ENCODE peak calls at places on chromosome 16, in ten cellular contexts. T is ovary, S is astrocyte, J is uterus, I is psoas muscle, Q is foreskin keratinocyte, H is heart left ventricle, Z is adrenal gland, Y is DND-41, F is left ventricle myocardium inferior. D is an unnamed sample.

GRCh38 chr16:49470550-49470949 is 96.9 kb downstream of the C16orf78 start:
- DNase-seq in T (peak; percentile 3), S (no peak), J (no peak), I (no peak), Q (no peak), H (no peak), Z (peak; percentile 1), Y (peak; percentile 3), F (no peak), D (peak; percentile 14)

GRCh38 chr16:89093602-89094251 is at the start of gene ACSF3:
- DNase-seq in T (peak; percentile 74), S (peak; percentile 22), J (peak; percentile 57), I (peak; percentile 74), Q (no peak), H (peak; percentile 61), Z (peak; percentile 57), Y (peak; percentile 71), F (peak; percentile 69), D (peak; percentile 56)

GRCh38 chr16:1381655-1382406 is 30.1 kb downstream of the GNPTG start:
- DNase-seq in T (no peak), S (no peak), J (no peak), I (no peak), Q (no peak), H (no peak), Z (no peak), Y (no peak), F (no peak), D (no peak)

GRCh38 chr16:15434425-15435215 is at the start of gene BMERB1:
- DNase-seq in T (peak; percentile 82), S (peak; percentile 60), J (peak; percentile 74), I (peak; percentile 85), Q (peak; percentile 23), H (peak; percentile 82), Z (peak; percentile 53), Y (no peak), F (peak; percentile 74), D (peak; percentile 35)

GRCh38 chr16:47503936-47504335 is 42.8 kb downstream of the PHKB start:
- DNase-seq in T (no peak), S (peak; percentile 35), J (no peak), I (no peak), Q (no peak), H (no peak), Z (no peak), Y (no peak), F (no peak), D (no peak)

GRCh38 chr16:49454426-49455180 is 81.0 kb downstream of the C16orf78 start:
- DNase-seq in T (no peak), S (no peak), J (no peak), I (no peak), Q (no peak), H (no peak), Z (no peak), Y (no peak), F (no peak), D (no peak)

GRCh38 chr16:16985707-16986106 is 485.1 kb downstream of the XYLT1 start:
- DNase-seq in T (no peak), S (no peak), J (no peak), I (no peak), Q (no peak), H (no peak), Z (no peak), Y (no peak), F (no peak), D (no peak)

GRCh38 chr16:71384073-71384724 is 25.7 kb downstream of the CALB2 start:
- DNase-seq in T (no peak), S (no peak), J (no peak), I (no peak), Q (no peak), H (no peak), Z (no peak), Y (no peak), F (no peak), D (no peak)

GRCh38 chr16:28990375-28991040 is 5.7 kb downstream of the LAT start:
- DNase-seq in T (no peak), S (no peak), J (no peak), I (no peak), Q (no peak), H (no peak), Z (no peak), Y (no peak), F (no peak), D (no peak)

GRCh38 chr16:48347980-48348379 is 37.2 kb downstream of the SIAH1 start:
- DNase-seq in T (no peak), S (no peak), J (no peak), I (no peak), Q (no peak), H (no peak), Z (no peak), Y (no peak), F (no peak), D (no peak)

GRCh38 chr16:69253796-69254426 is 57.2 kb upstream of the VPS4A start:
- DNase-seq in T (no peak), S (peak; percentile 20), J (peak; percentile 54), I (no peak), Q (no peak), H (no peak), Z (no peak), Y (no peak), F (no peak), D (no peak)

GRCh38 chr16:57307365-57307764 is 22.9 kb upstream of the PLLP start:
- DNase-seq in T (no peak), S (no peak), J (no peak), I (no peak), Q (no peak), H (no peak), Z (peak; percentile 7), Y (no peak), F (no peak), D (no peak)

GRCh38 chr16:57893559-57894389 is 77.2 kb downstream of the CNGB1 start:
- DNase-seq in T (no peak), S (peak; percentile 87), J (no peak), I (no peak), Q (peak; percentile 99), H (no peak), Z (no peak), Y (no peak), F (no peak), D (peak; percentile 55)

GRCh38 chr16:29825145-29826044 is 5.1 kb downstream of the MVP start:
- DNase-seq in T (peak; percentile 79), S (peak; percentile 87), J (peak; percentile 79), I (peak; percentile 66), Q (no peak), H (peak; percentile 80), Z (peak; percentile 77), Y (no peak), F (peak; percentile 67), D (no peak)

GRCh38 chr16:75263963-75264445 is 12.6 kb upstream of the BCAR1 start:
- DNase-seq in T (peak; percentile 38), S (no peak), J (no peak), I (peak; percentile 75), Q (no peak), H (peak; percentile 79), Z (peak; percentile 89), Y (no peak), F (no peak), D (no peak)

DNA sequence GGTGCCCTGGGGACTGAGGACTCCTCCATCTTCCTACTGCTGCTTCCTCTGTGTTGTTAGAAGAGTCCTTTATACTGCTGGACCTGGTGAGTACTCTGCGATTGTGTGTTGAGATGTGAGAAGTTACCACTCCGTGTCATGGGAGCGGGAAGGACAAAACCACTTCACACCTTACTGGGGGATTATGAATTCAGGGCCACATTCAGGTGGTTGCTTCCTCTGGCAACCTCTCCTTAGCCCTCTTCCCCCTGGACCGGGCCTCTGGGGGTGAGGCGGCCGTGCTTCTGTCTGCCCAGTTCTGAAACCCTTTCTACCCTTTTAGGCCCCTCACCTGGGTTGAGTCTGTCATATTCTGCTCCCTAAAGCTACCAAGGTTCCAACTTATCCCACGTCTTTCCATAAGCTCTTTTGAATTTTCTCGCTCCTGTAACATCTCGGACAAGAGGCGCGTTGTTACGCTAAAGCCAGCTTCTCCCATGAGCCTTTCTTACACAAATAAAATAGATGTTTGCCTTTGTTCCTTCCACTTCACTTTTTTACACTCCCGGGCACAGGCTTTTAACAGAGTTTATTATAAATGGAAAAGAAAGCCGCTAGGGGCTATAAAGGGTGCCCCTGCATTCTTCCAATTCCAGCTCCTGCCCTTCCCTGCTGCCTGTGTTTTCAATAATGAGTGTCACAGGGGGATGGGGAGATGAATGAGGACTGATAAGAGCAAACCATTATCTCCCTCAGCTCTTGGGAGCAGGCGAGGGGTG is 20.7 kb upstream of the CDH13 start:
- DNase-seq in T (no peak), S (no peak), J (no peak), I (no peak), Q (no peak), H (no peak), Z (no peak), Y (no peak), F (no peak), D (no peak)
- H3K27ac ChIP-seq in T (no peak overlapping the region), S (no peak overlapping the region), J (no peak overlapping the region), I (no peak overlapping the region), Q (no peak overlapping the region), H (no peak overlapping the region), Z (no peak overlapping the region), Y (no peak overlapping the region), F (no peak overlapping the region), D (no peak overlapping the region)

DNA sequence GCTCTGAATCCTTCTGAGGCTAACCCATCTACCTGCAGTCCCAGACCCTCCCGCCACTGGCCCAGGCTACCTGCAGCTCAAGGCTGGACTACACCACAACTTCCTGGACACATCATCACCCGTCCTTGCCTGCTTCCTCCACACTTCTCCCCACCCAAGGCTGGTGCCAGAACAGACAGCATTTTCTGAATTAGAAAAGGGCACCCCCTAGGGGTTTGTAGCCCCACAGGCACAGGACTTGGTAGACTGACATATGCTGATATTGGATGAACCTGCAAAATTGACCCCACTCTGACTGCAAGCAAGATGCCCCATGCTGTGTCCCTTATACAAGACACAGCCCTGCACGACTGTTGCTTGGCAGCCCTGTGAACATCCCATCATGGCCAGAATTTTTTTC is 271.5 kb upstream of the C16orf82 start:
- DNase-seq in T (no peak), S (no peak), J (no peak), I (no peak), Q (no peak), H (no peak), Z (no peak), Y (peak; percentile 20), F (no peak), D (no peak)
- TF ChIP-seq CTCF in T (no peak), S (no peak), J (no peak), I (no peak), Q (no peak), H (peak; percentile 8), Z (no peak), Y (peak; percentile 51), F (peak; percentile 46), D (no peak)

DNA sequence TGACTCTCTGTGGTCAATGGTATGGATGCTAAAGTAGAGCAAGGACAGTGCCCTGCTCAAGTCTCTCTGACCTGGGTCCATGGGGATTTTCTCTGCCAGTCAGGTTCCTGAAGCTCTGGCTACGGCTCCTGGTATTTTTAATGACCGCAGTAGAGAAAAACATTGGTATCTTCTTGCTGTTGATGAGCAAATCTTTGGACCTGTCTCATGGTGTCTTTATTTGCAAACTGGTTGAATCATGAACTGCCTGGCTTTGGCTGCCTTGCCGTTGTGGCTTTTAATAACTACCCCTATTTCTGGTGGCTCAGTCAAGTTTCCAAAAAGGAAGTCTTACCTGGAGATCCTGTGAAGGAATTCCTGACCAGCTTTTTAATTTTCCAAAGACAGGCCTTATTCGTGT is 8.7 kb downstream of the FAM234A start:
- DNase-seq in T (no peak), S (no peak), J (no peak), I (no peak), Q (no peak), H (no peak), Z (no peak), Y (no peak), F (no peak), D (no peak)
- H3K4me1 ChIP-seq in T (peaks cover 2% of the 10 kb centered on the region), S (no peaks in the 10 kb centered on the region), J (no peaks in the 10 kb centered on the region), I (peaks cover 38% of the 10 kb centered on the region), Q (no peaks in the 10 kb centered on the region), H (no peaks in the 10 kb centered on the region), Z (no peaks in the 10 kb centered on the region), Y (no peaks in the 10 kb centered on the region), F (peaks cover 50% of the 10 kb centered on the region), D (peaks cover 3% of the 10 kb centered on the region)

GRCh38 chr16:2969545-2970521 is 685 bp downstream of the PAQR4 start:
- DNase-seq in T (no peak), S (peak; percentile 4), J (no peak), I (peak; percentile 73), Q (no peak), H (peak; percentile 72), Z (peak; percentile 76), Y (peak; percentile 88), F (peak; percentile 59), D (peak; percentile 45)
- H3K27ac ChIP-seq in T (no peak overlapping the region), S (no peak overlapping the region), J (no peak overlapping the region), I (peak overlapping the region; percentile 61), Q (peak overlapping the region; percentile 46), H (peak overlapping the region; percentile 50), Z (peak overlapping the region; percentile 19), Y (peak overlapping the region; percentile 75), F (peak overlapping the region; percentile 87), D (peak overlapping the region; percentile 29)